ENCODE peak calls at places on chromosomes 11 and 22, in six cellular contexts. One of them, this sample, is unnamed.

GRCh38 chr11:69683764-69684333 is 8.7 kb upstream of the LTO1 start:
- DNase-seq in suprapubic skin: no peak
- DNase-seq in mesenchymal stem cell: no peak
- DNase-seq in neural progenitor cell: peak; percentile 56
- DNase-seq in PC-9: no peak
- DNase-seq in PC-3: peak; percentile 76
- DNase-seq in this sample: peak; percentile 31

GRCh38 chr11:17782145-17782544 is 47.6 kb downstream of the KCNC1 start:
- DNase-seq in mesenchymal stem cell: no peak
- DNase-seq in PC-9: no peak
- DNase-seq in suprapubic skin: no peak
- DNase-seq in PC-3: no peak
- DNase-seq in neural progenitor cell: no peak
- DNase-seq in this sample: no peak

GRCh38 chr22:31895317-31896133 is 48.8 kb upstream of the YWHAH start:
- DNase-seq in suprapubic skin: no peak
- DNase-seq in PC-9: no peak
- DNase-seq in mesenchymal stem cell: no peak
- DNase-seq in neural progenitor cell: no peak
- DNase-seq in PC-3: no peak
- DNase-seq in this sample: no peak

GRCh38 chr11:70511345-70511744 is 113.0 kb downstream of the CTTN start:
- DNase-seq in PC-3: peak; percentile 43
- DNase-seq in suprapubic skin: no peak
- DNase-seq in neural progenitor cell: no peak
- DNase-seq in PC-9: no peak
- DNase-seq in mesenchymal stem cell: no peak
- DNase-seq in this sample: no peak

GRCh38 chr22:41041532-41041931 is 50.9 kb upstream of the EP300 start:
- DNase-seq in PC-9: no peak
- DNase-seq in suprapubic skin: no peak
- DNase-seq in neural progenitor cell: no peak
- DNase-seq in PC-3: no peak
- DNase-seq in mesenchymal stem cell: no peak
- DNase-seq in this sample: no peak

GRCh38 chr22:36197065-36197440 is 4.6 kb downstream of the APOL4 start:
- DNase-seq in PC-3: no peak
- DNase-seq in mesenchymal stem cell: peak; percentile 77
- DNase-seq in suprapubic skin: no peak
- DNase-seq in neural progenitor cell: peak; percentile 100
- DNase-seq in PC-9: no peak
- DNase-seq in this sample: no peak

GRCh38 chr22:35465109-35465701 is 65.3 kb downstream of the MCM5 start:
- DNase-seq in suprapubic skin: no peak
- DNase-seq in PC-9: no peak
- DNase-seq in mesenchymal stem cell: no peak
- DNase-seq in neural progenitor cell: no peak
- DNase-seq in PC-3: no peak
- DNase-seq in this sample: no peak

GRCh38 chr11:2431395-2431794 is 12.9 kb downstream of the TRPM5 start:
- DNase-seq in mesenchymal stem cell: no peak
- DNase-seq in PC-3: no peak
- DNase-seq in neural progenitor cell: no peak
- DNase-seq in PC-9: no peak
- DNase-seq in suprapubic skin: no peak
- DNase-seq in this sample: no peak

GRCh38 chr11:4683020-4683419 is 14.6 kb downstream of the OR51E2 start:
- DNase-seq in PC-3: no peak
- DNase-seq in neural progenitor cell: no peak
- DNase-seq in suprapubic skin: no peak
- DNase-seq in PC-9: no peak
- DNase-seq in mesenchymal stem cell: no peak
- DNase-seq in this sample: no peak

GRCh38 chr11:114172871-114173444 is 113.4 kb downstream of the ZBTB16 start:
- DNase-seq in suprapubic skin: peak; percentile 58
- DNase-seq in PC-3: no peak
- DNase-seq in mesenchymal stem cell: no peak
- DNase-seq in neural progenitor cell: no peak
- DNase-seq in PC-9: no peak
- DNase-seq in this sample: no peak

GRCh38 chr11:61626580-61627380 is 45.9 kb upstream of the SYT7 start:
- DNase-seq in neural progenitor cell: no peak
- DNase-seq in mesenchymal stem cell: peak; percentile 66
- DNase-seq in PC-3: peak; percentile 98
- DNase-seq in PC-9: peak; percentile 97
- DNase-seq in suprapubic skin: no peak
- DNase-seq in this sample: peak; percentile 42

GRCh38 chr11:61828629-61829407 is 718 bp downstream of the FADS2 start:
- DNase-seq in PC-3: peak; percentile 33
- DNase-seq in suprapubic skin: no peak
- DNase-seq in mesenchymal stem cell: peak; percentile 68
- DNase-seq in PC-9: no peak
- DNase-seq in neural progenitor cell: peak; percentile 78
- DNase-seq in this sample: peak; percentile 36

GRCh38 chr11:46210133-46210636 is 67.3 kb upstream of the CREB3L1 start:
- DNase-seq in PC-3: peak; percentile 19
- DNase-seq in neural progenitor cell: no peak
- DNase-seq in mesenchymal stem cell: peak; percentile 84
- DNase-seq in suprapubic skin: no peak
- DNase-seq in PC-9: peak; percentile 82
- DNase-seq in this sample: peak; percentile 44

GRCh38 chr11:70462818-70463477 is 64.6 kb downstream of the CTTN start:
- DNase-seq in suprapubic skin: no peak
- DNase-seq in neural progenitor cell: no peak
- DNase-seq in PC-9: peak; percentile 27
- DNase-seq in PC-3: no peak
- DNase-seq in mesenchymal stem cell: no peak
- DNase-seq in this sample: no peak

GRCh38 chr22:38282397-38282796 is 9.6 kb upstream of the TMEM184B start:
- DNase-seq in PC-3: no peak
- DNase-seq in PC-9: peak; percentile 76
- DNase-seq in neural progenitor cell: no peak
- DNase-seq in mesenchymal stem cell: peak; percentile 28
- DNase-seq in suprapubic skin: no peak
- DNase-seq in this sample: no peak

GRCh38 chr11:2267871-2268825 is 2.2 kb downstream of the ASCL2 start:
- DNase-seq in neural progenitor cell: no peak
- DNase-seq in PC-9: no peak
- DNase-seq in PC-3: no peak
- DNase-seq in mesenchymal stem cell: no peak
- DNase-seq in suprapubic skin: no peak
- DNase-seq in this sample: no peak

GRCh38 chr11:132874638-132875037 is 657.7 kb downstream of the OPCML start:
- DNase-seq in suprapubic skin: no peak
- DNase-seq in neural progenitor cell: no peak
- DNase-seq in PC-3: peak; percentile 38
- DNase-seq in mesenchymal stem cell: peak; percentile 84
- DNase-seq in PC-9: no peak
- DNase-seq in this sample: no peak

DNA sequence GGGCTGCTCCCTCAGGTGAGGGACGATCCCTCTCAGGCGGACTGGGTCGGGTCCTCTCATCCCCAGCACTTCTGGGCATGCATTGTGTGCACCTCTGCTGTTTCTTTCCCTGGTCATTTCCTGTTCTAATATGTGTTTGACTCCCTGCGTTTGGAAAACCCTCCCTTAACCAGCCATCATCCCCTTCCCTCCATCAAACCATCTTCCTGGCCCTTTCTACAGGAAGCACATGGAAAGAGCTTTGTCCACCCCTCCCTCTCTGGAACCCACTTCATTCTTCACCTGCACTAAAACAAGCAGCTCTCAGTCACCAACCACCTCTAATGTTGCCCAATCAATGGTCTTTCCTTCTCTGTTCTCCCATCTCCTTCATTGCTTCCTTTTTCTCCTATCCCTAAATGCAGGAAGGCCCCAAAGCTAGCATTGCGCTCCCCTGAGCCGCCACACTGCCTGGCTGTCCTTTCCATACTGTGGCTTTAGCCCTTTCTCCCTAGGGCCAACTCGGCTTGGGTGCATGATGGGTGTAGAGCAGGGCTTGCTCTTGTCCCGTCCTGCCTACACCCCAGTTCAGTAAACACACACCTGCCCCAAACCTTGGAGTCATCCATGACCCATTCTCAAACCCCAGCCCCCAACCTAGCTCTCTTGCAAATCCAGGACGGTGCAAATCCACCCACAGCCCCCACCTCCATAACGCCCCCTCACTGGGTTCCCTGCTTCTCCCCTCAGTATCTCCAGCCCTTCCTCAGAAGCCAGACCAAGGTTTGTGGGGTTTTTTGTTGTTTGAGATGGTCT is 5.4 kb upstream of the GAS2L1 start:
- DNase-seq in mesenchymal stem cell: no peak
- DNase-seq in neural progenitor cell: no peak
- DNase-seq in suprapubic skin: no peak
- DNase-seq in PC-3: no peak
- DNase-seq in PC-9: no peak
- DNase-seq in this sample: no peak
- H3K27ac ChIP-seq in mesenchymal stem cell: no peak overlapping the region
- H3K27ac ChIP-seq in neural progenitor cell: peak overlapping the region; percentile 18
- H3K27ac ChIP-seq in suprapubic skin: no peak overlapping the region
- H3K27ac ChIP-seq in PC-3: no peak overlapping the region
- H3K27ac ChIP-seq in PC-9: no peak overlapping the region
- H3K27ac ChIP-seq in this sample: no peak overlapping the region

GRCh38 chr11:75281469-75282095 is 41.0 kb downstream of the TPBGL start:
- DNase-seq in PC-9: no peak
- DNase-seq in suprapubic skin: no peak
- DNase-seq in PC-3: no peak
- DNase-seq in neural progenitor cell: no peak
- DNase-seq in mesenchymal stem cell: no peak
- DNase-seq in this sample: no peak
- H3K27me3 ChIP-seq in PC-9: no peaks in the 10 kb centered on the region
- H3K27me3 ChIP-seq in suprapubic skin: no peaks in the 10 kb centered on the region
- H3K27me3 ChIP-seq in PC-3: no peaks in the 10 kb centered on the region
- H3K27me3 ChIP-seq in neural progenitor cell: no peaks in the 10 kb centered on the region
- H3K27me3 ChIP-seq in mesenchymal stem cell: no peaks in the 10 kb centered on the region
- H3K27me3 ChIP-seq in this sample: no peaks in the 10 kb centered on the region

DNA sequence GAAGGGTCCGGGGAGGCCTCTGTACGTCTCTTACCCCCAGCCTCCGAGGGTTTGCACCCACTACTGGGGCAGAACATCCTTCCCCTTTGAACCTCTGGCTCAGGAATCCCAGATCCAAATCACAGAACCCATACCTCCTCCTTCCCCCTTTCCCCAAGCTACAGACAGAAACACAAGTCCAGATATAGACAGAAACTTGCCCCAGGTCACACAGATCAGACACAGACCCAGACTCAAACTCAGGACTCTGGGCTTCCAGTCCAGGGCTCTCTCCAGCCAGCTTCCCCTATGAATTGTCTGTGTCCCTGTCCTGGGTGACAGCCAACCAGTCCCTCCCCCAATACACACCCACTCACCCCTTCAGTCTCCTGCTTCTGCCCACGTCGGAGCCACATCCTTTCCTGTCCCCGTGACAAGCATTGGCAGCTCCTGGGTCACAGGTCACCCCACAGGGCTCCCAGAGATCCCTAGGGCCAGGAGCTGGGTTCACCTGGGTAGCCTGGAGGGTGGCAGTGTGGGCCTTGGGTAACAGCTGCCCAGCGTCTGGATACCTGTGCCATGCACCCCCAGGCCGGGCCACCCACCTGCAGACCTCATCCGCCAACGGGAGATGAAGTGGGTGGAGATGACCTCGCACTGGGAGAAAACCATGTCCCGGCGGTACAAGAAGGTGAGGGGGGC is 772 bp downstream of the TBC1D10C start:
- DNase-seq in neural progenitor cell: no peak
- DNase-seq in suprapubic skin: no peak
- DNase-seq in PC-9: no peak
- DNase-seq in PC-3: no peak
- DNase-seq in mesenchymal stem cell: no peak
- DNase-seq in this sample: peak; percentile 36
- H3K27ac ChIP-seq in neural progenitor cell: no peak overlapping the region
- H3K27ac ChIP-seq in suprapubic skin: no peak overlapping the region
- H3K27ac ChIP-seq in PC-9: no peak overlapping the region
- H3K27ac ChIP-seq in PC-3: no peak overlapping the region
- H3K27ac ChIP-seq in mesenchymal stem cell: no peak overlapping the region
- H3K27ac ChIP-seq in this sample: peak overlapping the region; percentile 60

DNA sequence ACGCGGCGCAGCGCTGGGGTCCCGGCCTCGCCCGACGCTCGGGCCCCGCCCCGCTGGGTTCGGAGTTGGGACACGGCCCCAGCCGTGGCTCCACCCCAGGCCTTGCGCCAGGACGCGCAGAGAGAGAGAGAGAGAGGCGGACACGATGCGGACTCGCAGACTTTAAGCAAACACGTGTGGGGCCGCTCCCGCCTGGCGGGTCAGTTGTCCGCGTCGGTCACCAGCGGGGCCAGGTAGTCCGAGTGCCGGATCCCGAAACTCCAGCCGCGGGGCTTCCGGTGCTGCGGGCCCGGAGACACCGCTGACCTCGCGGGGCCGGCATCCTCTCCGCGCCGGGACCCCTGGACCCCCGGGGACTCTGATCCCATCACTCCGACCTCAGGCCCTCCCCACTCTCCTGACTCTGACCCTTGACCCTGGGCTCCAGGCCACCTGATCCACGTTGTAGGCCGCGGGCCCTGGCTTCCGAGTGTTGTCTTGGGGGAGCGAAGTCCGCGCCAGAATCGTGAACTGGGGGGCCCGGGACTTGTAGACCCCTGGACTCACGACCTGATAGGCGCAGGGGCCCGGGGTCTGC is 556 bp upstream of the TYMP start:
- DNase-seq in PC-3: peak; percentile 68
- DNase-seq in PC-9: no peak
- DNase-seq in neural progenitor cell: peak; percentile 52
- DNase-seq in suprapubic skin: peak; percentile 94
- DNase-seq in mesenchymal stem cell: peak; percentile 89
- DNase-seq in this sample: peak; percentile 87
- H3K27me3 ChIP-seq in PC-3: no peaks in the 10 kb centered on the region
- H3K27me3 ChIP-seq in PC-9: no peaks in the 10 kb centered on the region
- H3K27me3 ChIP-seq in neural progenitor cell: peaks cover 82% of the 10 kb centered on the region
- H3K27me3 ChIP-seq in suprapubic skin: no peaks in the 10 kb centered on the region
- H3K27me3 ChIP-seq in mesenchymal stem cell: peaks cover 27% of the 10 kb centered on the region
- H3K27me3 ChIP-seq in this sample: no peaks in the 10 kb centered on the region

GRCh38 chr22:44031111-44031963 is 7.2 kb downstream of the PARVB start:
- DNase-seq in PC-9: no peak
- DNase-seq in neural progenitor cell: no peak
- DNase-seq in suprapubic skin: no peak
- DNase-seq in PC-3: no peak
- DNase-seq in mesenchymal stem cell: no peak
- DNase-seq in this sample: no peak
- H3K27ac ChIP-seq in PC-9: no peak overlapping the region
- H3K27ac ChIP-seq in neural progenitor cell: no peak overlapping the region
- H3K27ac ChIP-seq in suprapubic skin: peak overlapping the region; percentile 45
- H3K27ac ChIP-seq in PC-3: no peak overlapping the region
- H3K27ac ChIP-seq in mesenchymal stem cell: no peak overlapping the region
- H3K27ac ChIP-seq in this sample: no peak overlapping the region

DNA sequence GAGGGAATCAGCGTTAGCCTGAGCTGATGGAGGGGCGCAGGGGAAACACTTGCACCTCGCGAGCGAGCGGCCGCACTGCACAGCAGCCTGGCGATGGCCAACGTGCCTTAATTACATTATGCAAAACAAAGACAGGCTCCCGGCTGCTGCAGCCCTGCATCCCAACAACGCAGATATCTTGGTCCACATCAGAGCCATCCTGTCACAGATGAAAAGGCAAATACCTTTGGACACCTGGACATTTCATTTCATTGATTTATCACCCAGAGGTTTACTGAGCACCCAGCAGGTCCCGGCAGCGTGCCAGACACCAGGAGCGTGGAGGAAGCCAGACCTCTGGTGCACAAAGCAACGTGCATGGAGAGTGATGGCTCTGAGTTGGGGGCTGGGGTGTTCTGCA is 843.0 kb downstream of the TBC1D22A start:
- DNase-seq in mesenchymal stem cell: no peak
- DNase-seq in PC-9: no peak
- DNase-seq in suprapubic skin: peak; percentile 44
- DNase-seq in PC-3: no peak
- DNase-seq in neural progenitor cell: no peak
- DNase-seq in this sample: no peak
- H3K27me3 ChIP-seq in mesenchymal stem cell: no peaks in the 10 kb centered on the region
- H3K27me3 ChIP-seq in PC-9: peaks cover 92% of the 10 kb centered on the region
- H3K27me3 ChIP-seq in suprapubic skin: peaks cover 35% of the 10 kb centered on the region
- H3K27me3 ChIP-seq in PC-3: peaks cover 29% of the 10 kb centered on the region
- H3K27me3 ChIP-seq in neural progenitor cell: no peaks in the 10 kb centered on the region
- H3K27me3 ChIP-seq in this sample: no peaks in the 10 kb centered on the region